ENCODE peak calls at places on chromosomes 2 and 18, in seven cellular contexts. One of them, this sample, is unnamed.

GRCh38 chr2:112712903-112713584 is 7.8 kb upstream of the NT5DC4 start:
- DNase-seq in hepatic stellate cell: peak
- DNase-seq in gastrocnemius medialis: no peak
- DNase-seq in NCI-H82: no peak
- DNase-seq in activated CD4-positive, alpha-beta T cell treated with anti-CD3 and anti-CD28 coated beads, Interleukin-2, amount 50 U/mL, for 48 hours: peak
- DNase-seq in T-helper 9 cell: no peak
- DNase-seq in cerebellum: no peak
- DNase-seq in this sample: no peak

GRCh38 chr2:207202645-207203044 is 36.9 kb upstream of the KLF7 start:
- DNase-seq in activated CD4-positive, alpha-beta T cell treated with anti-CD3 and anti-CD28 coated beads, Interleukin-2, amount 50 U/mL, for 48 hours: no peak
- DNase-seq in cerebellum: no peak
- DNase-seq in hepatic stellate cell: no peak
- DNase-seq in T-helper 9 cell: no peak
- DNase-seq in NCI-H82: no peak
- DNase-seq in gastrocnemius medialis: no peak
- DNase-seq in this sample: no peak

GRCh38 chr2:217047209-217047998 is 187.5 kb upstream of the TNP1 start:
- DNase-seq in NCI-H82: no peak
- DNase-seq in gastrocnemius medialis: no peak
- DNase-seq in cerebellum: no peak
- DNase-seq in hepatic stellate cell: no peak
- DNase-seq in T-helper 9 cell: no peak
- DNase-seq in activated CD4-positive, alpha-beta T cell treated with anti-CD3 and anti-CD28 coated beads, Interleukin-2, amount 50 U/mL, for 48 hours: no peak
- DNase-seq in this sample: no peak

GRCh38 chr2:96150791-96151594 is 5.8 kb upstream of the DUSP2 start:
- DNase-seq in cerebellum: no peak
- DNase-seq in activated CD4-positive, alpha-beta T cell treated with anti-CD3 and anti-CD28 coated beads, Interleukin-2, amount 50 U/mL, for 48 hours: no peak
- DNase-seq in hepatic stellate cell: no peak
- DNase-seq in gastrocnemius medialis: no peak
- DNase-seq in NCI-H82: no peak
- DNase-seq in T-helper 9 cell: no peak
- DNase-seq in this sample: no peak

GRCh38 chr2:98078699-98079098 is 8.3 kb upstream of the VWA3B start:
- DNase-seq in gastrocnemius medialis: no peak
- DNase-seq in cerebellum: no peak
- DNase-seq in activated CD4-positive, alpha-beta T cell treated with anti-CD3 and anti-CD28 coated beads, Interleukin-2, amount 50 U/mL, for 48 hours: no peak
- DNase-seq in hepatic stellate cell: no peak
- DNase-seq in T-helper 9 cell: no peak
- DNase-seq in NCI-H82: no peak
- DNase-seq in this sample: no peak

GRCh38 chr2:171400395-171400794 is 33.4 kb downstream of the METTL8 start:
- DNase-seq in activated CD4-positive, alpha-beta T cell treated with anti-CD3 and anti-CD28 coated beads, Interleukin-2, amount 50 U/mL, for 48 hours: no peak
- DNase-seq in gastrocnemius medialis: no peak
- DNase-seq in cerebellum: no peak
- DNase-seq in T-helper 9 cell: no peak
- DNase-seq in hepatic stellate cell: no peak
- DNase-seq in NCI-H82: no peak
- DNase-seq in this sample: peak

GRCh38 chr2:108316881-108317258 is 28.2 kb downstream of the SULT1C2 start:
- DNase-seq in activated CD4-positive, alpha-beta T cell treated with anti-CD3 and anti-CD28 coated beads, Interleukin-2, amount 50 U/mL, for 48 hours: no peak
- DNase-seq in T-helper 9 cell: no peak
- DNase-seq in hepatic stellate cell: no peak
- DNase-seq in cerebellum: no peak
- DNase-seq in gastrocnemius medialis: no peak
- DNase-seq in NCI-H82: no peak
- DNase-seq in this sample: no peak

GRCh38 chr2:201696151-201696659 is 2.2 kb downstream of the MPP4 start:
- DNase-seq in T-helper 9 cell: no peak
- DNase-seq in activated CD4-positive, alpha-beta T cell treated with anti-CD3 and anti-CD28 coated beads, Interleukin-2, amount 50 U/mL, for 48 hours: no peak
- DNase-seq in hepatic stellate cell: peak
- DNase-seq in NCI-H82: peak
- DNase-seq in cerebellum: no peak
- DNase-seq in gastrocnemius medialis: no peak
- DNase-seq in this sample: peak

GRCh38 chr2:27378096-27378808 is 2.3 kb downstream of the ZNF513 start:
- DNase-seq in cerebellum: no peak
- DNase-seq in gastrocnemius medialis: no peak
- DNase-seq in NCI-H82: peak
- DNase-seq in activated CD4-positive, alpha-beta T cell treated with anti-CD3 and anti-CD28 coated beads, Interleukin-2, amount 50 U/mL, for 48 hours: no peak
- DNase-seq in T-helper 9 cell: no peak
- DNase-seq in hepatic stellate cell: no peak
- DNase-seq in this sample: peak

GRCh38 chr2:58163913-58164312 is 77.2 kb downstream of the FANCL start:
- DNase-seq in activated CD4-positive, alpha-beta T cell treated with anti-CD3 and anti-CD28 coated beads, Interleukin-2, amount 50 U/mL, for 48 hours: no peak
- DNase-seq in gastrocnemius medialis: no peak
- DNase-seq in NCI-H82: no peak
- DNase-seq in hepatic stellate cell: no peak
- DNase-seq in T-helper 9 cell: no peak
- DNase-seq in cerebellum: no peak
- DNase-seq in this sample: no peak

GRCh38 chr2:241030333-241030680 is 31.9 kb downstream of the SNED1 start:
- DNase-seq in T-helper 9 cell: no peak
- DNase-seq in cerebellum: no peak
- DNase-seq in NCI-H82: no peak
- DNase-seq in activated CD4-positive, alpha-beta T cell treated with anti-CD3 and anti-CD28 coated beads, Interleukin-2, amount 50 U/mL, for 48 hours: no peak
- DNase-seq in hepatic stellate cell: no peak
- DNase-seq in gastrocnemius medialis: no peak
- DNase-seq in this sample: no peak

GRCh38 chr2:15748736-15749323 is 157.2 kb downstream of the DDX1 start:
- DNase-seq in NCI-H82: peak
- DNase-seq in T-helper 9 cell: no peak
- DNase-seq in gastrocnemius medialis: no peak
- DNase-seq in activated CD4-positive, alpha-beta T cell treated with anti-CD3 and anti-CD28 coated beads, Interleukin-2, amount 50 U/mL, for 48 hours: peak
- DNase-seq in cerebellum: no peak
- DNase-seq in hepatic stellate cell: no peak
- DNase-seq in this sample: no peak

GRCh38 chr2:191479680-191480023 is 198.3 kb upstream of the NABP1 start:
- DNase-seq in cerebellum: no peak
- DNase-seq in activated CD4-positive, alpha-beta T cell treated with anti-CD3 and anti-CD28 coated beads, Interleukin-2, amount 50 U/mL, for 48 hours: no peak
- DNase-seq in gastrocnemius medialis: no peak
- DNase-seq in T-helper 9 cell: no peak
- DNase-seq in hepatic stellate cell: no peak
- DNase-seq in NCI-H82: no peak
- DNase-seq in this sample: no peak

GRCh38 chr18:49847524-49847923 is 34.2 kb upstream of the ACAA2 start:
- DNase-seq in NCI-H82: no peak
- DNase-seq in T-helper 9 cell: no peak
- DNase-seq in cerebellum: no peak
- DNase-seq in activated CD4-positive, alpha-beta T cell treated with anti-CD3 and anti-CD28 coated beads, Interleukin-2, amount 50 U/mL, for 48 hours: no peak
- DNase-seq in hepatic stellate cell: no peak
- DNase-seq in gastrocnemius medialis: no peak
- DNase-seq in this sample: no peak

This sample was measured in NCI-H69.